ENCODE peak calls at places on chromosome 20, in four cellular contexts. E, H, Z and M are unnamed samples.

GRCh38 chr20:61044499-61044898 is 207.6 kb upstream of the CDH4 start:
- DNase-seq in E (no peak), H (no peak), Z (no peak), M (no peak)

GRCh38 chr20:17500271-17500670 is 30.9 kb downstream of the BFSP1 start:
- DNase-seq in Z (no peak), H (no peak), E (no peak), M (no peak)

GRCh38 chr20:46357030-46357514 is 48.8 kb upstream of the CDH22 start:
- DNase-seq in H (no peak), Z (peak; percentile 47), E (no peak), M (no peak)

GRCh38 chr20:53126185-53126584 is 154.0 kb downstream of the TSHZ2 start:
- DNase-seq in Z (no peak), H (no peak), E (no peak), M (no peak)

GRCh38 chr20:57656821-57657536 is 36.8 kb upstream of the ZBP1 start:
- DNase-seq in Z (no peak), E (no peak), H (no peak), M (no peak)

GRCh38 chr20:10594286-10594868 is 79.4 kb downstream of the JAG1 start:
- DNase-seq in E (no peak), H (no peak), Z (no peak), M (peak; percentile 79)

GRCh38 chr20:47319517-47320252 is 36.8 kb downstream of the ZMYND8 start:
- DNase-seq in Z (peak; percentile 74), H (no peak), E (peak; percentile 74), M (peak; percentile 85)

GRCh38 chr20:33127422-33128097 is 40.4 kb upstream of the BPIFA2 start:
- DNase-seq in H (no peak), E (no peak), Z (peak; percentile 16), M (no peak)

GRCh38 chr20:19271879-19272651 is 59.6 kb downstream of the SLC24A3 start:
- DNase-seq in H (no peak), Z (no peak), E (no peak), M (no peak)

GRCh38 chr20:26276811-26277210 is 580.2 kb upstream of the ZNF337 start:
- DNase-seq in Z (no peak), H (no peak), E (no peak), M (peak; percentile 1)

GRCh38 chr20:57199656-57200405 is 66.6 kb downstream of the BMP7 start:
- DNase-seq in H (no peak), E (no peak), Z (no peak), M (no peak)

GRCh38 chr20:10673176-10673830 is 496 bp downstream of the JAG1 start:
- DNase-seq in Z (peak; percentile 65), E (no peak), H (no peak), M (no peak)

GRCh38 chr20:1280421-1281102 is 14.5 kb downstream of the SNPH start:
- DNase-seq in H (no peak), Z (peak; percentile 20), E (peak; percentile 11), M (no peak)

GRCh38 chr20:52422574-52423463 is 231.2 kb upstream of the ZFP64 start:
- DNase-seq in Z (no peak), H (no peak), E (no peak), M (no peak)

GRCh38 chr20:24993337-24994185 is 1.0 kb upstream of the APMAP start:
- DNase-seq in E (peak; percentile 57), Z (peak; percentile 68), H (no peak), M (peak; percentile 65)

GRCh38 chr20:22106308-22106938 is 401.0 kb downstream of the PAX1 start:
- DNase-seq in E (no peak), H (no peak), Z (no peak), M (peak; percentile 33)

GRCh38 chr20:35539756-35540212 is 2.1 kb upstream of the ERGIC3 start:
- DNase-seq in Z (no peak), H (no peak), E (no peak), M (no peak)

GRCh38 chr20:824490-824889 is 9.0 kb upstream of the FAM110A start:
- DNase-seq in E (no peak), Z (no peak), H (no peak), M (no peak)

GRCh38 chr20:9172908-9173307 is 104.0 kb downstream of the PLCB4 start:
- DNase-seq in Z (peak; percentile 16), E (no peak), H (no peak), M (peak; percentile 43)

GRCh38 chr20:8583209-8584106 is 451.4 kb downstream of the PLCB1 start:
- DNase-seq in Z (no peak), E (peak; percentile 17), H (no peak), M (peak; percentile 20)

GRCh38 chr20:2350606-2351005 is 30.1 kb upstream of the TGM6 start:
- DNase-seq in E (no peak), Z (no peak), H (no peak), M (no peak)

GRCh38 chr20:59912609-59913008 is 20.8 kb downstream of the SYCP2 start:
- DNase-seq in H (no peak), Z (no peak), E (no peak), M (no peak)

GRCh38 chr20:23349338-23350006 is 1.1 kb upstream of the NXT1 start:
- DNase-seq in H (no peak), Z (no peak), E (no peak), M (peak; percentile 72)

GRCh38 chr20:35988910-35989463 is 20.6 kb downstream of the CNBD2 start:
- DNase-seq in E (no peak), H (no peak), Z (peak; percentile 24), M (no peak)

GRCh38 chr20:25622049-25622448 is 1.8 kb downstream of the NANP start:
- DNase-seq in Z (no peak), H (no peak), E (peak; percentile 3), M (no peak)

GRCh38 chr20:20487811-20488210 is 119.9 kb downstream of the INSM1 start:
- DNase-seq in H (no peak), E (peak; percentile 38), Z (no peak), M (peak; percentile 68)

GRCh38 chr20:46367967-46368901 is 38.2 kb downstream of the ELMO2 start:
- DNase-seq in E (no peak), H (no peak), Z (no peak), M (no peak)

DNA sequence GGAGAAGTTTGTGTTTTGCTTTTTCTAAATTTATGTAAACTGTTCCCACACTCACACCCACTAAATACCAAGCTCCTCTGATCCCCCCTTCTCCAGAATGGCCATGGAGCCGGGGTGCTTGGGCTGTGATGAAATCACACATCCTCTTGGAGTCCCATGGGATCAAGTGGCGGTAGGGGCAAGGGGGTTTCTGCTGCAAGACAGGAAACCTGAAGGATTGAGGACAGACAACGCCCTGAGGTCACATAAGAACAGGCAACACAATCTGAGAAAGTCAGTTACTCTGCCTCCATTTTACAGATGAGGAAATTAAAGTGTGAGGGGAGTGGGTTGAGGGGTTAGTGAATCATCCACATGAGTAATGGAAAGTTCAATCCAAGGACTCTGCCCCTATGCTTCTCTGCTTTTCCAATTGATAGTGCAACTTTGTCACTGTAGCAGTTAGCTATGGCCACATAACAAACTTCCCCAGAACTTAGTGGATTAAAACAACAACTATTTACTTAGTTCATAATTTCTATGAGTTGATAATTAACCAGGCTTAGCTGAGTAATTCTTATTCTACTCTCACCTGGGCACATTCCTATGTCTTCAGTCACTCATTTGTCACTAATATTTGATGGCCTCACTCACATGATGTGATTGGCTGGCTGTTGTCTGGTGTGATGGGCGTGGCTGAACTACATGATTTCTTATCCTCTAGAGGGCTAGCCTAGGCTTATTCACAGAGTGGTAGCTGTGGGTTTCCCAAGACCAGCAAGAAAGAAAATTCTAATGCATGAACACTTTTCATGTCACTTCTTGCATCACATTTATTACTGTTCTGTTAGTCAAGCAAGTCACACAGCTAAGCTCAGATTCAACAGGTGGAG is 311.1 kb upstream of the RNF24 start:
- DNase-seq in H (no peak), E (peak; percentile 4), Z (no peak), M (no peak)
- H3K4me3 ChIP-seq in H (no peak overlapping the region), E (no peak overlapping the region), Z (no peak overlapping the region), M (no peak overlapping the region)

DNA sequence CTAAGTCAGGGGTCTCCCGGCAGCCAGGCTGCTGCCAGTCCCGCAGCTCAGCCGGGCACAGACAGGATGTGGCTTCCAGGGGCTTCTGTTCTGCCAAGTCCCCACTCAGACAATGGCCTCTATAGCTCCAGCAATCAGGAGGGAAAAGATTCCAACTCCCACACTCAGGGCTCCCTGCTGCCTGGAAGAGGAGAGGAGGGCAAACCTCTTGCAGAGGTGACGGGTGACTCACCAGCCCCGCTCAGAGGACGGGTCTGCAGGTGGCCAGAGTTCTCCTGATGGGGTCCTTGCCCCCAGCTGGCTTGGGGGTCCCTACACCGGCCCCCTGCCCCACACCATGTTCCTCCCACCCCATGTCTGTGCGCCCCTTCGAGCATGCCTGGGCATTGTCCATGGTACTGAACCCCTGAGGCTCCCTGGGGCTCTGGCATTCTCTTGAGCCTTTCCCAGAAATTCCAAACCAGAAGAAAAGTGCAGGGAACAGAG is 32.6 kb downstream of the NTSR1 start:
- DNase-seq in H (no peak), Z (peak; percentile 50), E (no peak), M (peak; percentile 21)
- H3K4me3 ChIP-seq in H (no peak overlapping the region), Z (no peak overlapping the region), E (no peak overlapping the region), M (no peak overlapping the region)

GRCh38 chr20:40688129-40689099 is 622 bp downstream of the MAFB start:
- DNase-seq in E (peak; percentile 1), H (no peak), Z (peak; percentile 55), M (no peak)
- H3K4me3 ChIP-seq in E (peak overlapping the region; percentile 44), H (peak overlapping the region; percentile 51), Z (peak overlapping the region; percentile 53), M (peak overlapping the region; percentile 53)

DNA sequence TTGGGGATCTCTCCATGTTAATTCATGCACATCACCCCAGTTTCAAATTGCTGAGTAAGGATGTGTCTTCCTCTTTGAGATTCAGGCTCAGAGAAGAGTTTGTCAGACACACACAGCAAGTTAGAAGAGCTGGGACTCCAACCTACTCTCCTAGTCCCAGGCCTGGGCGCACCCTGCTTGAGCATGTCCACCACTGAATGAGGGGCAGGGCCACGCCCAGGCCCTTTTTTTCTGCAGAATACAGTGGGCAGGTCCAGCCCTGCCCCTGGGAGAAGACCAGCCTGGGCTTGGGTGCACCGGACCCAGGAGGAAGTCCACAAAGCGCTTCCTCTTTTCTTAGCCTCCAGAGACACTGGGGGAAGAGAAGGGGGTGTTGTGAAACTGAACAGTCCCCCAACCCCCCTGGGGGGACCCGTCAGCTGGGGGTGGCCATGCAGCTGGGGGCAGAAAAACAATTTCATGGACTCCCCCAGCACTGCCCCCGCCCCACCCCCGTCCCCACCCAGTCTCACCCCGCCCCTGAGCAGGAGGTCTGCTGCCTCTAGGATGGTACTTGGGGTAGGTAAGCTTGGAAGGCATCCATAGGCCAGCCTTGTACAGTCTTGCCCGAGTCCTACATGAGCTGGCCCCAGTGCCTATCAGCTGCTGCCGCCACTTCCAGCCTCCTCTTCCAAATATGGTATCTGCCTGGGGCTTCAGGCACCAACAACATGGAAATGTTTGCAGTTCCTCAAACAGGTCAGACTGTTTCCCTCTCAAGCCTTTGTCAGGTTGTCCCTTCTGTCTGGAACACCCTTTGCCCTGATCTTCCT is 11.7 kb upstream of the HCK start:
- DNase-seq in H (no peak), E (no peak), Z (no peak), M (no peak)
- H3K4me3 ChIP-seq in H (no peak overlapping the region), E (no peak overlapping the region), Z (no peak overlapping the region), M (no peak overlapping the region)

DNA sequence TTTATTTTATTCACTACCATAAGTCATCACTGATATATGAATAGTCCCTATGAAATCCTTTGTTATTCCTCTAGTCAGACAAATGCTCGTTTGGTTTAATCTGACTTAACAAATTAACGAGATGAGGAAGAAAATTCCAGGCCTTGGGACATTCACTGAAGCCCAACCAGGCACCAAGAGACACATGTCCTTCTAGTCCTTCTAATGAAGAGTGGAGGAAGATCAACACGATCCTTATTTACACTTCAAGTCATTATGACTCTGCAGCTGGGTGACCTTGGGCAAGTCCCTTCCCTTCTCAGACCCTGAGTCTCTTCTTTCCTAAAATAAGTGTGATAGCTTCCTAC is 117.5 kb downstream of the CEBPB start:
- DNase-seq in E (no peak), Z (no peak), H (no peak), M (no peak)
- H3K4me3 ChIP-seq in E (no peak overlapping the region), Z (no peak overlapping the region), H (peak overlapping the region; percentile 20), M (no peak overlapping the region)